ENCODE peak calls at places on chromosomes 16 and 17, in five cellular contexts. A is HTR-8/SVneo, H is NCI-H146, I is neural crest cell, N is H1. Q is an unnamed sample.
A peak's percentile ranks its signal among the peaks of the same experiment; 100 is the strongest.

GRCh38 chr17:39151680-39152058 is 232 bp upstream of the PLXDC1 start:
- DNase-seq in I (no peak), N (no peak), A (no peak), H (no peak), Q (no peak)

GRCh38 chr16:57123969-57124674 is 31.7 kb downstream of the CPNE2 start:
- DNase-seq in H (no peak), A (no peak), N (no peak), I (no peak), Q (no peak)

GRCh38 chr17:1200440-1200839 is 20.7 kb upstream of the ABR start:
- DNase-seq in A (no peak), I (no peak), N (no peak), H (no peak), Q (no peak)

GRCh38 chr16:52912565-52913173 is 140.0 kb downstream of the CHD9NB start:
- DNase-seq in I (peak; percentile 70), A (peak; percentile 45), H (peak; percentile 50), N (peak; percentile 33), Q (peak; percentile 55)

GRCh38 chr16:51763072-51763658 is 612.1 kb upstream of the SALL1 start:
- DNase-seq in H (no peak), A (no peak), I (peak; percentile 20), N (no peak), Q (no peak)

GRCh38 chr16:68752602-68753001 is 15.5 kb downstream of the CDH1 start:
- DNase-seq in I (no peak), N (no peak), A (no peak), H (no peak), Q (no peak)

GRCh38 chr17:70320642-70321345 is 151.5 kb downstream of the KCNJ2 start:
- DNase-seq in N (no peak), A (no peak), I (no peak), H (no peak), Q (peak; percentile 66)

GRCh38 chr17:54891176-54891821 is 9.4 kb upstream of the TOM1L1 start:
- DNase-seq in H (peak; percentile 50), I (peak; percentile 9), A (peak; percentile 85), N (no peak), Q (peak; percentile 76)

GRCh38 chr16:7990864-7991263 is 599.4 kb downstream of the TMEM114 start:
- DNase-seq in A (no peak), H (no peak), I (no peak), N (no peak), Q (no peak)

GRCh38 chr17:78736526-78737079 is 45.5 kb downstream of the CYTH1 start:
- DNase-seq in N (no peak), A (no peak), H (peak; percentile 82), I (no peak), Q (no peak)

GRCh38 chr16:77002644-77003043 is 188.3 kb upstream of the MON1B start:
- DNase-seq in A (no peak), H (no peak), I (no peak), N (no peak), Q (no peak)

GRCh38 chr17:56451629-56452028 is 141.9 kb upstream of the NOG start:
- DNase-seq in N (no peak), H (no peak), A (no peak), I (no peak), Q (no peak)

GRCh38 chr16:27449434-27450188 is 47.6 kb downstream of the IL21R start:
- DNase-seq in H (no peak), A (no peak), I (no peak), N (no peak), Q (no peak)

GRCh38 chr17:82434216-82434565 is 15.8 kb upstream of the OGFOD3 start:
- DNase-seq in H (no peak), A (no peak), I (no peak), N (no peak), Q (no peak)

GRCh38 chr17:37206299-37206698 is 169.5 kb upstream of the C17orf78 start:
- DNase-seq in N (no peak), I (no peak), A (no peak), H (no peak), Q (no peak)

GRCh38 chr16:3004781-3005284 is 7.9 kb upstream of the CLDN9 start:
- DNase-seq in H (peak; percentile 56), A (peak; percentile 28), I (no peak), N (no peak), Q (peak; percentile 58)

GRCh38 chr17:223723-224471 is 42.4 kb upstream of the DOC2B start:
- DNase-seq in N (no peak), A (no peak), H (no peak), I (no peak), Q (no peak)

GRCh38 chr16:69311533-69312388 is 611 bp downstream of the VPS4A start:
- DNase-seq in H (no peak), I (peak; percentile 33), A (peak; percentile 37), N (no peak), Q (peak; percentile 80)

GRCh38 chr17:77667478-77667877 is 291.0 kb upstream of the TNRC6C start:
- DNase-seq in A (no peak), H (no peak), I (no peak), N (no peak), Q (no peak)

GRCh38 chr17:78624461-78625216 is 47.4 kb upstream of the DNAH17 start:
- DNase-seq in I (no peak), H (no peak), N (no peak), A (no peak), Q (no peak)

GRCh38 chr16:24609740-24610420 is 70.5 kb downstream of the RBBP6 start:
- DNase-seq in H (peak; percentile 40), N (no peak), A (no peak), I (peak; percentile 39), Q (peak; percentile 27)

GRCh38 chr17:81417049-81417878 is 22.0 kb downstream of the BAHCC1 start:
- DNase-seq in N (no peak), A (no peak), H (no peak), I (no peak), Q (no peak)

GRCh38 chr17:83041305-83041704 is 38.1 kb upstream of the METRNL start:
- DNase-seq in H (no peak), A (no peak), I (no peak), N (no peak), Q (peak; percentile 26)

GRCh38 chr17:17809527-17810373 is 27.0 kb downstream of the SREBF1 start:
- DNase-seq in A (no peak), N (peak; percentile 50), H (no peak), I (peak; percentile 64), Q (peak; percentile 77)

GRCh38 chr17:78665952-78666920 is 89.0 kb upstream of the DNAH17 start:
- DNase-seq in H (no peak), A (no peak), I (no peak), N (no peak), Q (no peak)

GRCh38 chr16:69399361-69399760 is 13.6 kb upstream of the TERF2 start:
- DNase-seq in N (no peak), H (no peak), A (no peak), I (no peak), Q (no peak)

GRCh38 chr17:8465381-8466158 is 29.9 kb downstream of the NDEL1 start:
- DNase-seq in A (no peak), N (no peak), I (no peak), H (no peak), Q (no peak)

GRCh38 chr16:9859706-9860105 is 322.5 kb downstream of the GRIN2A start:
- DNase-seq in H (no peak), I (no peak), N (no peak), A (no peak), Q (no peak)

GRCh38 chr16:19329932-19330331 is 44.4 kb downstream of the CLEC19A start:
- DNase-seq in A (peak; percentile 35), N (no peak), I (no peak), H (no peak), Q (no peak)

GRCh38 chr16:87895641-87896141 is 26.4 kb upstream of the SLC7A5 start:
- DNase-seq in I (no peak), H (no peak), A (no peak), N (no peak), Q (no peak)

GRCh38 chr17:28345420-28346198 is 10.0 kb downstream of the TNFAIP1 start:
- DNase-seq in A (no peak), N (no peak), I (no peak), H (no peak), Q (no peak)

GRCh38 chr16:15694499-15694898 is 44.5 kb downstream of the NDE1 start:
- DNase-seq in A (no peak), N (no peak), I (no peak), H (no peak), Q (no peak)

GRCh38 chr17:21286066-21286770 is 1.7 kb downstream of the MAP2K3 start:
- DNase-seq in A (peak; percentile 99), N (no peak), I (no peak), H (peak; percentile 89), Q (peak; percentile 50)

Q was measured in SK-N-SH.